ENCODE peak calls at places on chromosomes 5 and 9, in five cellular contexts. One of them, this sample, is unnamed. For H3K36me3, the result is how much of the 10 kb centered on the place peaks cover.

GRCh38 chr9:109098960-109099308 is 20.8 kb downstream of the TMEM245 start:
- DNase-seq in breast epithelium: no peak
- DNase-seq in K562: no peak
- DNase-seq in sigmoid colon: no peak
- DNase-seq in H1: no peak
- DNase-seq in this sample: peak

GRCh38 chr9:27712826-27713225 is 139.5 kb upstream of the C9orf72 start:
- DNase-seq in breast epithelium: no peak
- DNase-seq in H1: no peak
- DNase-seq in K562: no peak
- DNase-seq in sigmoid colon: no peak
- DNase-seq in this sample: no peak

GRCh38 chr9:124258765-124259272 is 1.1 kb downstream of the NEK6 start:
- DNase-seq in breast epithelium: no peak
- DNase-seq in K562: no peak
- DNase-seq in sigmoid colon: no peak
- DNase-seq in H1: no peak
- DNase-seq in this sample: no peak

GRCh38 chr9:133054966-133055365 is 6.8 kb upstream of the CEL start:
- DNase-seq in breast epithelium: peak
- DNase-seq in sigmoid colon: no peak
- DNase-seq in H1: no peak
- DNase-seq in K562: no peak
- DNase-seq in this sample: no peak

GRCh38 chr5:117013280-117013877 is 438.8 kb upstream of the SEMA6A start:
- DNase-seq in H1: no peak
- DNase-seq in breast epithelium: no peak
- DNase-seq in sigmoid colon: no peak
- DNase-seq in K562: no peak
- DNase-seq in this sample: no peak

GRCh38 chr5:93163010-93163663 is 417.9 kb downstream of the NR2F1-AS1 start:
- DNase-seq in breast epithelium: no peak
- DNase-seq in sigmoid colon: no peak
- DNase-seq in K562: no peak
- DNase-seq in H1: no peak
- DNase-seq in this sample: no peak

GRCh38 chr5:121175986-121176385 is 675.7 kb upstream of the FTMT start:
- DNase-seq in breast epithelium: no peak
- DNase-seq in K562: no peak
- DNase-seq in sigmoid colon: no peak
- DNase-seq in H1: no peak
- DNase-seq in this sample: no peak

GRCh38 chr5:170426149-170426767 is 37.1 kb upstream of the KCNMB1 start:
- DNase-seq in H1: no peak
- DNase-seq in sigmoid colon: no peak
- DNase-seq in K562: no peak
- DNase-seq in breast epithelium: no peak
- DNase-seq in this sample: no peak

GRCh38 chr9:71306134-71306533 is 184.7 kb upstream of the TRPM3 start:
- DNase-seq in breast epithelium: no peak
- DNase-seq in H1: no peak
- DNase-seq in K562: no peak
- DNase-seq in sigmoid colon: no peak
- DNase-seq in this sample: no peak

GRCh38 chr5:93607367-93608258 is 24.6 kb downstream of the NR2F1 start:
- DNase-seq in K562: peak
- DNase-seq in breast epithelium: no peak
- DNase-seq in sigmoid colon: no peak
- DNase-seq in H1: no peak
- DNase-seq in this sample: no peak

GRCh38 chr5:81188962-81189361 is 44.2 kb upstream of the CKMT2 start:
- DNase-seq in H1: no peak
- DNase-seq in K562: no peak
- DNase-seq in sigmoid colon: no peak
- DNase-seq in breast epithelium: no peak
- DNase-seq in this sample: no peak

GRCh38 chr5:81189875-81190467 is 43.2 kb upstream of the CKMT2 start:
- DNase-seq in H1: no peak
- DNase-seq in K562: peak
- DNase-seq in breast epithelium: no peak
- DNase-seq in sigmoid colon: no peak
- DNase-seq in this sample: no peak

GRCh38 chr5:81183811-81184748 is 49.0 kb upstream of the CKMT2 start:
- DNase-seq in K562: no peak
- DNase-seq in sigmoid colon: no peak
- DNase-seq in H1: no peak
- DNase-seq in breast epithelium: no peak
- DNase-seq in this sample: no peak

GRCh38 chr5:81184749-81185110 is 48.4 kb upstream of the CKMT2 start:
- DNase-seq in K562: no peak
- DNase-seq in H1: no peak
- DNase-seq in breast epithelium: no peak
- DNase-seq in sigmoid colon: no peak
- DNase-seq in this sample: no peak

DNA sequence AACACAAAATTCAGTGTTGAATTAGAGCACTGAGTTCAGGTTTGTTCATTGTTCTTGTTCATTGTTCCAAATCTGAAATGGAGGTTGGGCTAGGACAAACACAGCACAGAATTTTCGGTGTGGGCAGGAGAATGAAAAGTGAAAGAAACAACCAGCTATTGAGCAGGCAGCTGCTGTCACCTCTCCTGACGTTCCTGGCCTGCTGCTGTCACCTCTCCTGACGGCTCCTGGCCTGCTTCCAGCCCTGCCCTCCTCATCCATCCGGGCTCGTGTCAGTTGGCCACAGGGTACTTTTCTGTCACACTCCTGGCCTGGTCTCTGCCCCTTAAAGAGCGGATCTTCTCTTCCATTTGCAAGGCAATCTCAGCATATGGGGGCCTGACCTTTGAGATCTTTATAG is 45.2 kb upstream of the CKMT2 start:
- DNase-seq in sigmoid colon: no peak
- DNase-seq in breast epithelium: no peak
- DNase-seq in H1: no peak
- DNase-seq in K562: no peak
- DNase-seq in this sample: no peak
- H3K36me3 ChIP-seq in sigmoid colon: under half
- H3K36me3 ChIP-seq in breast epithelium: under half
- H3K36me3 ChIP-seq in H1: under half
- H3K36me3 ChIP-seq in K562: under half
- H3K36me3 ChIP-seq in this sample: under half

DNA sequence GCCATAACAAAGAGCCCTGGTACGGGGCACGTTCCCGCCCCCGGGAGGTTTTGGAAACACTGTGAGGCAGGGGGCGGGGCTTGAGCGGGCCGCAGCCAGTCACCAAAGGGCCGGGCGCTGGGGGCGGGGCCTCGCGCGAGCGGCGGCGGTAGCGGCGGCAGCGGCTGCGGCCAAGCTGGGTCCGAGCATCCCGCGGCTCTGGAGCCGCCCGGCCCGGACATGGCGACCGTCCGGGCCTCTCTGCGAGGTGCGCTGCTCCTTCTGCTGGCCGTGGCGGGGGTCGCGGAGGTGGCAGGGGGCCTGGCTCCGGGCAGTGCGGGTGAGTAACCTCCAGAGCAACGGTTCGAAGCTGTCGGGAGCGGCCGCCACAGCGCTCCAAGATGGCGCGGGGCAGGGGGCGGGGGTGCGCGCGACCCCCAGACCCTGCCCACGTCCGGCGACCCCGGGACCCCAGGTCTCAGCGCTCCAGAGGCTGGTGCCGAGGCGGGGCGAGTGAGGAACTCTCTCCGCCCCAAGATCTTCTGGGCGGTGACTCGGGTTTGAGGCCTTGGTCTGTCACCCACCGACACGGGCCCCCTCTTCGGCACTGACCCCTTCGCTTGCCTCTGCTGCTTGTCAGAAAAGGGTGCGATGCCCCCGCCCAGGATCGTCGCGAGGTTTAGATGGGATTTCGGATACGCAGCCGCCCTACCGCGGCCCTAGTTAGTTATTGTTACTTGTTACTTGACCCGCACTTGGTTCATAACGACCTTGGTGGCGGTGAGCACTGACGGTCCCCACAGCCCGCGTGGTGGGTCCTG is at the start of gene RECK:
- DNase-seq in sigmoid colon: peak
- DNase-seq in H1: peak
- DNase-seq in breast epithelium: peak
- DNase-seq in K562: peak
- DNase-seq in this sample: peak
- TF ChIP-seq POLR2A in sigmoid colon: no peak
- TF ChIP-seq POLR2A in H1: peak
- TF ChIP-seq POLR2A in breast epithelium: peak
- TF ChIP-seq POLR2A in K562: no peak
- TF ChIP-seq POLR2A in this sample: peak

DNA sequence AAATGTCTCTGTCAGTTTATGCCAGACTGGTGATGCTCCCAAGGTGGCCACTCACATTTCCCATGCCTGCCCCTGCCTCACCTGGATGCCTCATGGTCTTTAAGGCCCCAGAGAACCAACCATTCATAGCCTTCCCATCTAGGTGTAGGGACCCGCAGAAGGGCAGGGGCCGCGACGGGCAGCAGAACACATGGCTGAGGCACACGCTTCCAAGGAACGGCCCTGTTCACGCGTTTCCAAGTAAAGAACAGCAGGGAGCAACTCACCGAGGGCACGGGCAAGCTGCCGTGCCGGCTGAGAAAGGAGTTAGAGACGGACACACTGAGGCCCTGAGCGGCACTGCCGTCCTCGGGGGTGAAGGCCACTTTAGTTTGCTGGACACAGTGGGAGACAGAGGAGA is 73.5 kb downstream of the PRRT1B start:
- DNase-seq in sigmoid colon: no peak
- DNase-seq in K562: no peak
- DNase-seq in breast epithelium: no peak
- DNase-seq in H1: no peak
- DNase-seq in this sample: no peak
- H3K36me3 ChIP-seq in sigmoid colon: under half
- H3K36me3 ChIP-seq in K562: under half
- H3K36me3 ChIP-seq in breast epithelium: under half
- H3K36me3 ChIP-seq in H1: under half
- H3K36me3 ChIP-seq in this sample: under half

DNA sequence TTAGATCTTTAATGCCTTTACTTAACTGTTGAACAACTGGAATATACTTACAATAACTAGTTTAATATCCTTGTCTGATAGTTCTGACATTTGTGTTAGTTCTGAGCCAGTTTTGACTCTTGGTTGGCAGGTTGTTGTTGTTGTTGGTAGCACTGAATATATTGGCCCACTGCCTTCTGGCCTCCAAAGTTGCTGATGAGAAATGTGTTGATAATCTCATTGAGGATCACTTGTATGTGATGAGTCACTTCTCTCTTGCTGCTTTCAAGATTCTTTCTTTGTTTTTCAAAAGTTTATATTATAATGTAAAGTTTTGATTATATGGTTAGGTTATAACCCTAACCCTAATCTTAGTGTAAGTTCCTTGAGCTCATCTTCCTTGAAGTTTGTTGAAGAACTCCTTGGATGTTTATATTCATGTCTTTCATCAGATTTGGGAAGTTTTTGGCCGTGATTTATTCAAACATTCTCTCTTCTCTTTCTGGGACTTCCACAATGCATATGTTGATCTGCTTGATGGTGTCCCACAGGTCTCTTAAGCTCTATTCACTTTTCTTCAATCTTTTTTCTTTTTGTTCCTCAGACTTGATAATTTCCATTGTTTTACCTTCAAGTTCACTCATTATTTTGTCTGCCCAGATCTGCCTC is 149.7 kb downstream of the FGF18 start:
- DNase-seq in K562: no peak
- DNase-seq in sigmoid colon: no peak
- DNase-seq in breast epithelium: no peak
- DNase-seq in H1: no peak
- DNase-seq in this sample: no peak
- TF ChIP-seq POLR2A in K562: no peak
- TF ChIP-seq POLR2A in sigmoid colon: no peak
- TF ChIP-seq POLR2A in breast epithelium: no peak
- TF ChIP-seq POLR2A in H1: no peak
- TF ChIP-seq POLR2A in this sample: no peak

GRCh38 chr9:78297672-78297961 is 692 bp downstream of the PSAT1 start:
- DNase-seq in breast epithelium: no peak
- DNase-seq in sigmoid colon: no peak
- DNase-seq in H1: no peak
- DNase-seq in K562: peak
- DNase-seq in this sample: no peak

GRCh38 chr9:78298046-78298511 is 1.2 kb downstream of the PSAT1 start:
- DNase-seq in K562: peak
- DNase-seq in H1: no peak
- DNase-seq in sigmoid colon: no peak
- DNase-seq in breast epithelium: no peak
- DNase-seq in this sample: no peak

GRCh38 chr9:78301466-78301865 is 4.5 kb downstream of the PSAT1 start:
- DNase-seq in H1: no peak
- DNase-seq in K562: no peak
- DNase-seq in breast epithelium: no peak
- DNase-seq in sigmoid colon: no peak
- DNase-seq in this sample: no peak

GRCh38 chr9:78296893-78297671 is at the start of gene PSAT1:
- DNase-seq in sigmoid colon: peak
- DNase-seq in breast epithelium: peak
- DNase-seq in H1: peak
- DNase-seq in K562: peak
- DNase-seq in this sample: peak

DNA sequence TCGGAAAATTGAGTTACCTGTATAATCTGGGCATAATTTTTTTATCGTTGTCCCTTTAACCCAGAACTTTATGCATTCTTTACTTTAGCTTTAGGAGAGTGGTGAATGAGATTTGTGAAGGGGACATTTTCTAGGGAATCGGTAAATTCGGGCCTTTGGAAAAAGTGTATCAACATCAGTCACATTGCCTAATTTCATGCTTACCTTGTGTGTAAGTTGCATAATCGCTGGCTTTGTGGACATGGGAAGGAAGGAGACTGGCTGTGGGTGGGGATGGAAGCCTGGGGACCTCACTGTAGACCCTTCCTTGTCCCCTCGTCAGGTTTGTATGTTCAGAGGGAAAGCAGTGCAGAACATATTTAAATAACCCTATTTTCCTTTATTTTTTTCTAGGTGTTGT is 3.3 kb downstream of the PSAT1 start:
- DNase-seq in K562: no peak
- DNase-seq in sigmoid colon: no peak
- DNase-seq in breast epithelium: no peak
- DNase-seq in H1: no peak
- DNase-seq in this sample: no peak
- H3K36me3 ChIP-seq in K562: under half
- H3K36me3 ChIP-seq in sigmoid colon: under half
- H3K36me3 ChIP-seq in breast epithelium: under half
- H3K36me3 ChIP-seq in H1: half or more
- H3K36me3 ChIP-seq in this sample: under half

This sample was measured in prostate gland.